ENCODE peak calls at places on chromosomes 11 and 22, in nine cellular contexts. K is A549, D is H1, E is IMR-90, C is body of pancreas, J is GM12878, W is tibial nerve, B is HepG2, Z is breast epithelium. H is an unnamed sample. For H3K4me1, the result is how much of the 10 kb centered on the place peaks cover.

GRCh38 chr11:40882301-40882700 is 577.2 kb downstream of the LRRC4C start:
- DNase-seq in K (no peak), D (no peak), E (no peak), C (no peak), J (no peak), W (no peak), B (no peak), Z (no peak), H (no peak)

GRCh38 chr11:104320091-104320490 is 156.1 kb upstream of the PDGFD start:
- DNase-seq in K (no peak), D (no peak), E (peak), C (no peak), J (no peak), W (no peak), B (no peak), Z (no peak), H (no peak)

GRCh38 chr11:69485337-69486041 is 4.0 kb downstream of the LINC01488 start:
- DNase-seq in K (no peak), D (no peak), E (no peak), C (no peak), J (no peak), W (no peak), B (peak), Z (no peak), H (peak)

GRCh38 chr22:46576556-46577351 is 39.3 kb upstream of the CELSR1 start:
- DNase-seq in K (peak), D (no peak), E (peak), C (peak), J (no peak), W (no peak), B (no peak), Z (no peak), H (peak)

GRCh38 chr22:45548991-45549736 is 46.5 kb downstream of the FBLN1 start:
- DNase-seq in K (peak), D (no peak), E (peak), C (no peak), J (no peak), W (peak), B (no peak), Z (peak), H (no peak)

GRCh38 chr22:37284126-37284806 is 2.0 kb downstream of the CYTH4 start:
- DNase-seq in K (no peak), D (no peak), E (no peak), C (no peak), J (no peak), W (no peak), B (no peak), Z (no peak), H (no peak)

GRCh38 chr11:125179895-125180294 is 15.3 kb downstream of the PKNOX2 start:
- DNase-seq in K (no peak), D (no peak), E (no peak), C (no peak), J (no peak), W (no peak), B (no peak), Z (no peak), H (no peak)

GRCh38 chr11:91773090-91773489 is 451.5 kb upstream of the FAT3 start:
- DNase-seq in K (no peak), D (peak), E (no peak), C (no peak), J (no peak), W (no peak), B (no peak), Z (no peak), H (no peak)

GRCh38 chr11:129434641-129435498 is 59.2 kb downstream of the BARX2 start:
- DNase-seq in K (no peak), D (no peak), E (no peak), C (no peak), J (no peak), W (no peak), B (no peak), Z (no peak), H (no peak)

GRCh38 chr11:36500315-36500721 is 9.8 kb downstream of the TRAF6 start:
- DNase-seq in K (peak), D (no peak), E (peak), C (no peak), J (no peak), W (no peak), B (no peak), Z (no peak), H (no peak)

GRCh38 chr11:96306600-96306932 is 36.4 kb downstream of the MAML2 start:
- DNase-seq in K (no peak), D (no peak), E (no peak), C (no peak), J (no peak), W (no peak), B (no peak), Z (no peak), H (no peak)

GRCh38 chr11:76764941-76765340 is 18.2 kb upstream of the TSKU start:
- DNase-seq in K (no peak), D (no peak), E (no peak), C (no peak), J (no peak), W (no peak), B (no peak), Z (no peak), H (no peak)

GRCh38 chr11:13052130-13052541 is 43.0 kb downstream of the RASSF10 start:
- DNase-seq in K (no peak), D (no peak), E (no peak), C (peak), J (no peak), W (no peak), B (no peak), Z (peak), H (no peak)

GRCh38 chr11:43575931-43576833 is 104.4 kb upstream of the HSD17B12 start:
- DNase-seq in K (no peak), D (no peak), E (no peak), C (no peak), J (no peak), W (no peak), B (no peak), Z (no peak), H (no peak)

GRCh38 chr22:17102297-17102667 is 17.5 kb downstream of the IL17RA start:
- DNase-seq in K (no peak), D (no peak), E (no peak), C (no peak), J (no peak), W (no peak), B (no peak), Z (no peak), H (no peak)

GRCh38 chr22:41092847-41093371 is 517 bp downstream of the EP300 start:
- DNase-seq in K (peak), D (no peak), E (peak), C (peak), J (no peak), W (peak), B (peak), Z (no peak), H (no peak)

GRCh38 chr11:128421577-128421976 is 165.8 kb downstream of the ETS1 start:
- DNase-seq in K (no peak), D (no peak), E (peak), C (no peak), J (no peak), W (no peak), B (no peak), Z (no peak), H (no peak)

GRCh38 chr22:39646614-39647210 is 76.2 kb downstream of the CACNA1I start:
- DNase-seq in K (no peak), D (no peak), E (no peak), C (no peak), J (no peak), W (no peak), B (no peak), Z (no peak), H (no peak)

GRCh38 chr11:26276798-26277424 is 55.0 kb upstream of the ANO3 start:
- DNase-seq in K (peak), D (peak), E (peak), C (peak), J (no peak), W (peak), B (peak), Z (peak), H (no peak)

GRCh38 chr11:85723088-85723487 is 37.1 kb upstream of the CCDC89 start:
- DNase-seq in K (no peak), D (no peak), E (no peak), C (no peak), J (no peak), W (no peak), B (no peak), Z (peak), H (no peak)

GRCh38 chr11:10376061-10376460 is 71.2 kb downstream of the ADM start:
- DNase-seq in K (no peak), D (no peak), E (no peak), C (no peak), J (no peak), W (no peak), B (no peak), Z (no peak), H (no peak)

GRCh38 chr11:95831198-95831883 is 41.0 kb downstream of the CEP57 start:
- DNase-seq in K (no peak), D (no peak), E (peak), C (no peak), J (no peak), W (no peak), B (no peak), Z (no peak), H (no peak)

GRCh38 chr11:47524200-47524874 is 28.6 kb downstream of the CELF1 start:
- DNase-seq in K (no peak), D (no peak), E (no peak), C (peak), J (no peak), W (no peak), B (no peak), Z (no peak), H (no peak)

GRCh38 chr11:59944761-59945160 is 6.5 kb downstream of the OOSP1 start:
- DNase-seq in K (no peak), D (no peak), E (no peak), C (no peak), J (no peak), W (no peak), B (no peak), Z (no peak), H (no peak)

GRCh38 chr11:44944853-44945235 is 5.8 kb downstream of the TP53I11 start:
- DNase-seq in K (no peak), D (no peak), E (no peak), C (no peak), J (no peak), W (no peak), B (no peak), Z (no peak), H (no peak)

GRCh38 chr22:19180740-19181410 is 2.3 kb upstream of the SLC25A1 start:
- DNase-seq in K (no peak), D (no peak), E (no peak), C (no peak), J (no peak), W (no peak), B (no peak), Z (no peak), H (no peak)
- H3K4me1 ChIP-seq in K (under half), D (under half), E (under half), C (under half), J (under half), W (under half), B (under half), Z (under half), H (under half)

DNA sequence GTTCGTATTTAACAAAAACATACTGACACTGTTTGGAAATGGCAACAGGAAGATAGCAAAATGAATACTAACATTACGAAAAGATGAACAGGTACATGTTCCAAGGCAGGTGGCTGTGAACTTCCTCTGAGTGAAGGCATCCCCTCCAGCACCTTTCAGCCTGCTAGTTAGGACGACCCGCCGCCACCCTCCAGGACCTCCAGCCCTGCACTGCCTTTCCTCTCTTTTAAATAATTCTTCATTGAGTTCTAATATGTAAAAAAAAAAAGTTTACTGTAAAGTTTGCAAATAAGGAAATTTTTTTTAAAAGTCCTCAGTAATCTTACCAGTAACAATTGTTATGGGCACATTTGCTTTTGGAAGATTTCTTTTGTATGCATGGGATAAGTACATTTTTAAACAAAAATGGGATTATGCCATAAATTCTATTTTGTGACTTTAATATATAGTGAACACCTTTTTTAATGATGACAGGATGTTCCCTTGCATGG is 6.0 kb downstream of the NEAT1 start:
- DNase-seq in K (no peak), D (no peak), E (no peak), C (peak), J (no peak), W (peak), B (no peak), Z (no peak), H (peak)
- TF ChIP-seq POLR2A in K (peak), D (peak), E (peak), C (no peak), J (peak), W (peak), B (peak), Z (peak), H (no peak)

GRCh38 chr11:102603091-102603490 is 22.0 kb downstream of the MMP20 start:
- DNase-seq in K (no peak), D (no peak), E (peak), C (peak), J (no peak), W (peak), B (peak), Z (peak), H (no peak)

GRCh38 chr11:102596578-102596977 is 28.6 kb downstream of the MMP20 start:
- DNase-seq in K (no peak), D (no peak), E (no peak), C (no peak), J (no peak), W (no peak), B (peak), Z (no peak), H (no peak)

GRCh38 chr11:102599642-102600261 is 25.4 kb downstream of the MMP20 start:
- DNase-seq in K (peak), D (no peak), E (peak), C (no peak), J (no peak), W (no peak), B (peak), Z (no peak), H (no peak)

GRCh38 chr11:102600666-102601065 is 24.5 kb downstream of the MMP20 start:
- DNase-seq in K (peak), D (no peak), E (no peak), C (no peak), J (no peak), W (no peak), B (peak), Z (no peak), H (no peak)

GRCh38 chr11:102598272-102598671 is 26.9 kb downstream of the MMP20 start:
- DNase-seq in K (no peak), D (no peak), E (no peak), C (no peak), J (no peak), W (no peak), B (no peak), Z (no peak), H (no peak)
- H3K4me1 ChIP-seq in K (under half), D (under half), E (under half), C (under half), J (under half), W (under half), B (half or more), Z (under half), H (under half)

GRCh38 chr11:65496304-65497140 is 2.3 kb upstream of the MALAT1 start:
- DNase-seq in K (no peak), D (no peak), E (peak), C (no peak), J (no peak), W (peak), B (no peak), Z (no peak), H (no peak)
- TF ChIP-seq POLR2A in K (peak), D (no peak), E (peak), C (no peak), J (no peak), W (no peak), B (no peak), Z (no peak), H (no peak)

GRCh38 chr11:119677840-119678239 is 51.2 kb downstream of the NECTIN1 start:
- DNase-seq in K (no peak), D (no peak), E (no peak), C (no peak), J (no peak), W (no peak), B (no peak), Z (no peak), H (no peak)

GRCh38 chr11:119680899-119681370 is 48.1 kb downstream of the NECTIN1 start:
- DNase-seq in K (no peak), D (no peak), E (peak), C (peak), J (no peak), W (no peak), B (no peak), Z (peak), H (no peak)

GRCh38 chr11:119681537-119681936 is 47.5 kb downstream of the NECTIN1 start:
- DNase-seq in K (no peak), D (no peak), E (no peak), C (no peak), J (no peak), W (no peak), B (no peak), Z (no peak), H (no peak)

GRCh38 chr11:119676461-119677020 is 52.5 kb downstream of the NECTIN1 start:
- DNase-seq in K (no peak), D (no peak), E (peak), C (no peak), J (no peak), W (no peak), B (no peak), Z (no peak), H (no peak)

DNA sequence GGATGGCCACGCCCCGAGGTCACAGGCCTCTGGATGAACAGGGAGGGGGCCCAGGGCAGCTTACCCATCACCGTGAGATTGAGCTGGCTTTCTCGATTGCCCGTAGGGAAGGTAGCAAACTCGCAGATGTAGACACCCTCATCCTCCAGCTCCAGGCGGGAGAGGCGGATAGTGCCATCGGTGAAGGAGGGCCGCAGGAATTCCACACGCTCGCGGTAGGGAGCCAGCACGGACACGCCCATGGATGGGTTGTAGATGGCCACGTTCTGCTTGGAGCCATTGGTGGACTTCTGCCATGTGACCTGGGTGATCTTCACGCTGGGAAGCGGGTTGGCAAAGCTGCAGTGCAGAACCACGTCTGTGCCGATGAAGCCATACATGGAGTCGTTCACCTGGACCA is 50.6 kb downstream of the NECTIN1 start:
- DNase-seq in K (no peak), D (no peak), E (no peak), C (no peak), J (no peak), W (no peak), B (no peak), Z (no peak), H (no peak)
- H3K4me1 ChIP-seq in K (under half), D (under half), E (under half), C (under half), J (under half), W (under half), B (under half), Z (under half), H (under half)